ENCODE peak calls at places on chromosomes 2 and 18, in five cellular contexts. N is sigmoid colon, E is Panc1, A is endothelial cell of umbilical vein, O is suprapubic skin. U is an unnamed sample.

GRCh38 chr2:80054339-80054675 is 250.2 kb downstream of the LRRTM1 start:
- DNase-seq in N (no peak), O (no peak), E (no peak), A (no peak), U (no peak)

GRCh38 chr18:12657849-12658829 is at the start of gene SPIRE1:
- DNase-seq in E (no peak), A (peak; percentile 72), N (peak; percentile 86), O (peak; percentile 83), U (peak; percentile 32)

GRCh38 chr2:241863021-241863954 is 4.6 kb upstream of the PDCD1 start:
- DNase-seq in A (no peak), E (no peak), O (no peak), N (peak; percentile 82), U (no peak)

GRCh38 chr2:104215269-104216161 is 638.4 kb upstream of the POU3F3 start:
- DNase-seq in A (no peak), O (no peak), E (no peak), N (no peak), U (no peak)

GRCh38 chr2:43024515-43024962 is 201.9 kb downstream of the ZFP36L2 start:
- DNase-seq in A (peak; percentile 64), E (peak; percentile 20), O (no peak), N (peak; percentile 87), U (no peak)

GRCh38 chr2:99403524-99403923 is 66.3 kb downstream of the EIF5B start:
- DNase-seq in A (no peak), E (no peak), O (no peak), N (no peak), U (no peak)

GRCh38 chr2:100767810-100768806 is 51.8 kb upstream of the NPAS2 start:
- DNase-seq in E (no peak), N (no peak), A (no peak), O (no peak), U (no peak)

GRCh38 chr2:228901531-228901930 is 369.6 kb downstream of the PID1 start:
- DNase-seq in A (no peak), N (no peak), O (no peak), E (no peak), U (no peak)

GRCh38 chr2:238915596-238915995 is 67.7 kb downstream of the TWIST2 start:
- DNase-seq in A (no peak), N (peak; percentile 52), E (no peak), O (peak; percentile 73), U (no peak)

GRCh38 chr18:41378628-41379027 is 576.4 kb upstream of the PIK3C3 start:
- DNase-seq in N (no peak), E (peak; percentile 2), A (peak; percentile 50), O (no peak), U (no peak)

GRCh38 chr2:216015722-216016464 is 2.5 kb upstream of the MREG start:
- DNase-seq in N (no peak), O (no peak), E (no peak), A (no peak), U (peak; percentile 46)

GRCh38 chr18:43422483-43422882 is 145.2 kb upstream of the SYT4 start:
- DNase-seq in A (no peak), N (no peak), E (no peak), O (no peak), U (no peak)

GRCh38 chr2:5175231-5175630 is 517.0 kb upstream of the SOX11 start:
- DNase-seq in N (no peak), A (no peak), O (no peak), E (no peak), U (no peak)

GRCh38 chr2:10490806-10491291 is 42.7 kb upstream of the ODC1 start:
- DNase-seq in A (no peak), E (no peak), N (peak; percentile 44), O (peak; percentile 64), U (no peak)

GRCh38 chr18:5068856-5069255 is 128.2 kb downstream of the AKAIN1 start:
- DNase-seq in E (no peak), O (no peak), N (no peak), A (no peak), U (no peak)

GRCh38 chr18:1627494-1627893 is 722.8 kb downstream of the ADCYAP1 start:
- DNase-seq in N (no peak), O (no peak), A (no peak), E (no peak), U (no peak)

GRCh38 chr2:205708231-205708631 is 25.9 kb downstream of the NRP2 start:
- DNase-seq in A (peak; percentile 97), O (no peak), N (peak; percentile 83), E (no peak), U (no peak)
- TF ChIP-seq POLR2AphosphoS5 in A (peak; percentile 54), O (no peak), N (peak; percentile 24), E (no peak), U (no peak)

GRCh38 chr2:165294912-165295311 is 55.7 kb downstream of the SCN2A start:
- DNase-seq in N (no peak), A (no peak), E (no peak), O (no peak), U (no peak)

GRCh38 chr2:165295643-165296042 is 56.4 kb downstream of the SCN2A start:
- DNase-seq in N (no peak), O (no peak), A (no peak), E (no peak), U (no peak)

GRCh38 chr2:165289069-165289468 is 49.9 kb downstream of the SCN2A start:
- DNase-seq in A (no peak), O (no peak), E (no peak), N (no peak), U (no peak)

GRCh38 chr2:165293439-165294420 is 54.5 kb downstream of the SCN2A start:
- DNase-seq in A (peak; percentile 73), N (no peak), O (no peak), E (peak; percentile 55), U (peak; percentile 1)
- TF ChIP-seq POLR2AphosphoS5 in A (no peak), N (no peak), O (no peak), E (no peak), U (no peak)

GRCh38 chr18:77267957-77268356 is 18.3 kb downstream of the GALR1 start:
- DNase-seq in O (no peak), E (no peak), A (no peak), N (no peak), U (no peak)

GRCh38 chr18:77263471-77263774 is 13.8 kb downstream of the GALR1 start:
- DNase-seq in N (no peak), O (no peak), E (no peak), A (no peak), U (no peak)

DNA sequence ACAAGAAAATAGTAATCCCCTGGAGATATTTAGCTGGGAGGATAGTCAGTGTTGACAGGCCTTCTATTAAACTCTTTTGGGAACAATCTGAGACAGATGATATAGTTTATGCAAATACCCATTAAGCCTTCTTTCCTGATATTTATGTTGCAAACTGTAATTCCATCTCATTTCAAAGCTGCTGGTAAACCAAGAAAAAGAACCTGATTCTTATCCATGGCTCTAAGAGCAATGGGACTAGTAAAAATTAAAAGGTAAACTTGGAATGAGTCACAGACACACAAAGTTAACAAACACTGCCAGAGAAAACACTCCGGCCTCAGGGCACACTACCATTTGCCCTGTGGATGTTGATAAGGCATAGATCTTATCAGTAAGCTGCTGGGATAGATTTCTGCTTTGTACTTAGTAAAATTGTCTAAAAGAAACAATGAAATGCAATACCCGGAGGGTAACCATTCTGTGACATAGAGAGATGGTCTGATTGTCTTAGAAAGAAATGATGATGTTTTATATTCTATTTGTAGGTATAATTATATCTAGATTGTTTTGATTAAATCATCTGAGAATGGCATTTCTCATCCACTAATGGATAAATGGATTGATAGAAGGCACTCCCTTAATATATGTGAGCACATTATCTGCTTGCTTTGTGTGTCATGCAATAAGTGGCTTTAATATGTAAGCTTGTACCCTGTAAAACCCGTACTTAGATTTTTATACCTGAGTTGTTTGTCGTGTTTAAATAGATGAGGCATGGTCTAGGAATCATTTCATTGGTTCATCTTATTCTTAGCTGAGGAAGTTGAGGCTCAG is 13.2 kb downstream of the GALR1 start:
- DNase-seq in E (no peak), N (no peak), A (no peak), O (no peak), U (no peak)
- TF ChIP-seq POLR2AphosphoS5 in E (peak; percentile 77), N (no peak), A (no peak), O (no peak), U (no peak)

GRCh38 chr2:3605013-3605961 is 10.4 kb downstream of the COLEC11 start:
- DNase-seq in N (peak; percentile 62), O (peak; percentile 68), E (no peak), A (no peak), U (no peak)
- TF ChIP-seq POLR2AphosphoS5 in N (no peak), O (no peak), E (no peak), A (no peak), U (no peak)

GRCh38 chr2:134513468-134513810 is 205.4 kb downstream of the TMEM163 start:
- DNase-seq in N (no peak), E (no peak), O (no peak), A (no peak), U (no peak)

GRCh38 chr2:134518101-134518500 is 200.7 kb downstream of the TMEM163 start:
- DNase-seq in N (no peak), A (no peak), E (no peak), O (no peak), U (no peak)

GRCh38 chr2:134512734-134513467 is 205.9 kb downstream of the TMEM163 start:
- DNase-seq in E (no peak), O (no peak), N (no peak), A (no peak), U (no peak)

GRCh38 chr2:134515137-134515536 is 203.7 kb downstream of the TMEM163 start:
- DNase-seq in E (no peak), O (no peak), N (no peak), A (no peak), U (no peak)
- TF ChIP-seq POLR2AphosphoS5 in E (no peak), O (no peak), N (no peak), A (no peak), U (no peak)

DNA sequence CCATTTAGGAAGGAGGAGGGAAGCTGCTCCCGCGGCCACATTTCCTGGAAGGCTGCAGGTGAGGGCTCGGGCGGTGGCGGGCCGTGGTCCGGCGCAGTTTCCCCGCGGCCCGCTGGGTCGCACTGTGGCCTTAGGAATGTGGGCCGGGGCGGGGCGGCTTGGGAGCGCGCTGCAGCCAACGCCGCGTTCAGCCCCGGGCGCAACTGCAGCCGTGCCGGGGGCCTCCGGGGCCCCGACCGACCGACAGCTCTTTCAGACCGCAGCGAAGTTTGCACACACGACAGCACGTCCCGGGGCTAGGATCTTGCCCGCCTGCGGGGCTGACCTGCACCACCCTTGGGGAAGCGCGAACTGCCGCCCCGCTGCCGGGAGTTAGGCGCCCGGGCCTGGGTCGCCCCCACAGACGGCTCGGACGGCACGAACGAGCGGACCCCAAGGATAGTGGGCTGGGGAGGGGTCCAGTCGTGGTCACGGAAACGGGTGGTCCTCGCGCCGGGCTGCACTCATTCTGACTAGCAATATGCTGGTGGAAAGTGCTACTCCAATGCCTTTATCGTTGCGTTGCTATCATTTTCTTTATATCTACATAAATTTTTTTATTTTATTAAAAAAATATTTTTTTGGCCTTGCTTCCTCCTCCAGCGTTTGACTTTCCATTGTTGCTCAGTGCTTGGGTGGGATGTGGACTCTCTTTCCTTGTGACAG is 70.0 kb upstream of the DLX2 start:
- DNase-seq in N (peak; percentile 69), A (peak; percentile 52), E (no peak), O (no peak), U (peak; percentile 27)
- TF ChIP-seq POLR2AphosphoS5 in N (no peak), A (peak; percentile 58), E (no peak), O (no peak), U (no peak)